ENCODE peak calls at places on chromosome 15, in five cellular contexts. O, Z, D, E and T are unnamed samples.

GRCh38 chr15:70291295-70291694 is 193.6 kb upstream of the TLE3 start:
- DNase-seq in O (no peak), Z (no peak), D (no peak), E (no peak), T (no peak)

GRCh38 chr15:64813075-64813474 is 12.4 kb downstream of the PIF1 start:
- DNase-seq in O (no peak), Z (no peak), D (peak; percentile 40), E (no peak), T (no peak)

GRCh38 chr15:72338617-72339321 is 18.8 kb upstream of the CELF6 start:
- DNase-seq in O (no peak), Z (no peak), D (no peak), E (no peak), T (no peak)

GRCh38 chr15:55403531-55403930 is 4.6 kb downstream of the CCPG1 start:
- DNase-seq in O (no peak), Z (no peak), D (no peak), E (peak; percentile 61), T (no peak)

GRCh38 chr15:89002281-89002761 is 85.9 kb upstream of the ABHD2 start:
- DNase-seq in O (no peak), Z (peak; percentile 49), D (peak; percentile 45), E (no peak), T (no peak)

GRCh38 chr15:43193710-43194109 is 8.5 kb downstream of the CCNDBP1 start:
- DNase-seq in O (no peak), Z (no peak), D (no peak), E (no peak), T (no peak)

GRCh38 chr15:88161636-88162035 is 94.9 kb downstream of the NTRK3 start:
- DNase-seq in O (no peak), Z (no peak), D (no peak), E (no peak), T (no peak)

GRCh38 chr15:39474657-39475056 is 106.2 kb upstream of the THBS1 start:
- DNase-seq in O (no peak), Z (no peak), D (no peak), E (no peak), T (no peak)

GRCh38 chr15:89494941-89495637 is 1.3 kb downstream of the RHCG start:
- DNase-seq in O (peak; percentile 54), Z (peak; percentile 69), D (no peak), E (peak; percentile 23), T (no peak)

GRCh38 chr15:49645937-49646336 is 25.1 kb downstream of the DTWD1 start:
- DNase-seq in O (no peak), Z (no peak), D (no peak), E (no peak), T (no peak)

GRCh38 chr15:89662893-89663673 is 7.8 kb upstream of the KIF7 start:
- DNase-seq in O (no peak), Z (no peak), D (peak; percentile 57), E (no peak), T (peak; percentile 92)

GRCh38 chr15:38853608-38854007 is 289.0 kb upstream of the RASGRP1 start:
- DNase-seq in O (peak; percentile 63), Z (no peak), D (no peak), E (peak; percentile 11), T (no peak)

GRCh38 chr15:69434679-69435078 is 17.9 kb upstream of the RPLP1 start:
- DNase-seq in O (no peak), Z (no peak), D (no peak), E (no peak), T (no peak)

GRCh38 chr15:92012368-92012629 is 158.8 kb downstream of the SLCO3A1 start:
- DNase-seq in O (no peak), Z (no peak), D (no peak), E (no peak), T (no peak)

GRCh38 chr15:60648928-60649679 is 170.2 kb upstream of the ICE2 start:
- DNase-seq in O (no peak), Z (no peak), D (no peak), E (no peak), T (no peak)

GRCh38 chr15:69979269-69979668 is 118.4 kb downstream of the TLE3 start:
- DNase-seq in O (peak; percentile 34), Z (no peak), D (no peak), E (peak; percentile 80), T (no peak)

GRCh38 chr15:77634266-77634962 is 1.7 kb upstream of the LINGO1 start:
- DNase-seq in O (peak; percentile 91), Z (no peak), D (peak; percentile 56), E (peak; percentile 54), T (peak; percentile 71)

GRCh38 chr15:25224396-25224795 is 214.4 kb downstream of the UBE3A start:
- DNase-seq in O (no peak), Z (no peak), D (no peak), E (no peak), T (no peak)

GRCh38 chr15:88476635-88477038 is 9.1 kb downstream of the MRPS11 start:
- DNase-seq in O (peak; percentile 68), Z (peak; percentile 55), D (peak; percentile 33), E (peak; percentile 63), T (no peak)

GRCh38 chr15:45225506-45226273 is 26.3 kb upstream of the SLC28A2 start:
- DNase-seq in O (peak; percentile 13), Z (no peak), D (no peak), E (peak; percentile 21), T (no peak)

GRCh38 chr15:69997701-69998273 is 99.9 kb downstream of the TLE3 start:
- DNase-seq in O (no peak), Z (no peak), D (peak; percentile 21), E (peak; percentile 50), T (peak; percentile 66)

GRCh38 chr15:75693501-75694240 is 19.0 kb downstream of the CSPG4 start:
- DNase-seq in O (no peak), Z (no peak), D (no peak), E (no peak), T (no peak)

GRCh38 chr15:32844118-32844711 is 126.4 kb downstream of the GREM1 start:
- DNase-seq in O (peak; percentile 27), Z (no peak), D (no peak), E (peak; percentile 61), T (no peak)

GRCh38 chr15:84914351-84914750 is 29.9 kb downstream of the SLC28A1 start:
- DNase-seq in O (no peak), Z (no peak), D (no peak), E (no peak), T (no peak)

GRCh38 chr15:91109885-91110284 is 9.8 kb downstream of the SV2B start:
- DNase-seq in O (no peak), Z (no peak), D (no peak), E (no peak), T (no peak)

GRCh38 chr15:45670061-45670460 is 35.2 kb downstream of the SQOR start:
- DNase-seq in O (no peak), Z (no peak), D (no peak), E (no peak), T (no peak)

GRCh38 chr15:55630921-55631320 is 42.8 kb upstream of the PYGO1 start:
- DNase-seq in O (no peak), Z (no peak), D (no peak), E (no peak), T (no peak)

DNA sequence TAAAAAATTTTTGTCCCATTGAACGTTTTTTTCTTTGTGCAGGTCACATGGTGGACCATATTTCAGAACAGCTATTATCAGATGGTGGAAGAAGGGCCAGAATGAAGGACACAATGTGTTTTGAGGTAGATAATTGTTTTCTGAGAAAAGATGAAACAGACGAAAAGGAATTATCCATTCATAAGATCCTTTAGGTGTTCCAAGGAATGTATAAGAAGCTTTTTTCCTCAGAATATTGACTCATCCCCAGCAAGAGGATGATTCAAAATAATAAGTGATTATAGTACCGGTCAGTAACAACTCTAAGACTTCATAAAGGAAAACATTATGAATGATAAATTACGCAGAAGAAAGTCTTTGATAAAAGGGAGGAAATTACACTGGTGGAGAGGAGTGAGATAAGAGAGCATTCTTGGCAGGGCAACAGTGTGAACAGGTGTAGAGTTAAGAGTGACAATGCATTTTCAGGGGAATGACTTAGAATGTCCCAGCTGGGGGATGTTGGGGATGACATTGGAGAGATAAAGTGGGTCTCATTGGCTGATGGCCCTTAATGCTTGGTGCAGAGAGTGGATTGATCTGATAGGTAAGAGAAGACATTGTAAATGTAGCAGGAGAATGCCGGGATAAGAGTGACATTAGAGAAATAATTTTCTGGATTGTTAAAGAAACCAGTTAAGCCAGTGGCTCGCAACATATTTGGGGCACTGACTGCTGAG is 27.0 kb upstream of the AQP9 start:
- DNase-seq in O (no peak), Z (no peak), D (no peak), E (no peak), T (no peak)
- H3K27ac ChIP-seq in O (no peak overlapping the region), Z (no peak overlapping the region), D (no peak overlapping the region), E (no peak overlapping the region), T (no peak overlapping the region)

DNA sequence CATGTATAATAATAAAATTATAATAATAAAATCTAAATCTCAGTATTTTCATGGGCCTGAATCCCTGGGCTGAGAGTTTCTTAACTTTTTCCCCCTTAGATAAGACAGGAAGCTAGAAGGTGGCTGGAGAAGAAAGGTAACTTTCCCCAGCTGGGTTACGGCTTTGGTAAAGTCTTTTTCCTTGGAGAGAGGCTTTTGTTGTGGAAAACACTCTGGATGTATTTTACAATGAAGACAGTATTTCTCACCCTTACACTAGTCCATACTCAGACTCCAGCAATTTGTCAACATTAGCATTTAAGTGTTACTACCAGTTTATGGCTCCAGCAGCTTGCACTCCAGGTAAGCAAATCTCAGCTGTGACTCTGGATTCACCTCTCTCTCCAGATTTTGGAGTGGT is 34.9 kb downstream of the APH1B start:
- DNase-seq in O (no peak), Z (no peak), D (no peak), E (no peak), T (no peak)
- TF ChIP-seq CTCF in O (no peak), Z (no peak), D (no peak), E (no peak), T (no peak)

GRCh38 chr15:68301300-68301699 is 23.8 kb downstream of the FEM1B start:
- DNase-seq in O (no peak), Z (no peak), D (peak; percentile 1), E (no peak), T (no peak)

GRCh38 chr15:68300115-68300940 is 22.8 kb downstream of the FEM1B start:
- DNase-seq in O (no peak), Z (no peak), D (peak; percentile 2), E (no peak), T (peak; percentile 44)

GRCh38 chr15:68298336-68298735 is 20.8 kb downstream of the FEM1B start:
- DNase-seq in O (no peak), Z (no peak), D (peak; percentile 0), E (no peak), T (peak; percentile 22)

GRCh38 chr15:68299436-68299835 is 21.9 kb downstream of the FEM1B start:
- DNase-seq in O (no peak), Z (no peak), D (peak; percentile 4), E (no peak), T (no peak)

GRCh38 chr15:68298882-68299381 is 21.4 kb downstream of the FEM1B start:
- DNase-seq in O (no peak), Z (no peak), D (peak; percentile 19), E (peak; percentile 81), T (peak; percentile 31)
- H3K27ac ChIP-seq in O (no peak overlapping the region), Z (peak overlapping the region; percentile 42), D (peak overlapping the region; percentile 38), E (peak overlapping the region; percentile 46), T (peak overlapping the region; percentile 35)

DNA sequence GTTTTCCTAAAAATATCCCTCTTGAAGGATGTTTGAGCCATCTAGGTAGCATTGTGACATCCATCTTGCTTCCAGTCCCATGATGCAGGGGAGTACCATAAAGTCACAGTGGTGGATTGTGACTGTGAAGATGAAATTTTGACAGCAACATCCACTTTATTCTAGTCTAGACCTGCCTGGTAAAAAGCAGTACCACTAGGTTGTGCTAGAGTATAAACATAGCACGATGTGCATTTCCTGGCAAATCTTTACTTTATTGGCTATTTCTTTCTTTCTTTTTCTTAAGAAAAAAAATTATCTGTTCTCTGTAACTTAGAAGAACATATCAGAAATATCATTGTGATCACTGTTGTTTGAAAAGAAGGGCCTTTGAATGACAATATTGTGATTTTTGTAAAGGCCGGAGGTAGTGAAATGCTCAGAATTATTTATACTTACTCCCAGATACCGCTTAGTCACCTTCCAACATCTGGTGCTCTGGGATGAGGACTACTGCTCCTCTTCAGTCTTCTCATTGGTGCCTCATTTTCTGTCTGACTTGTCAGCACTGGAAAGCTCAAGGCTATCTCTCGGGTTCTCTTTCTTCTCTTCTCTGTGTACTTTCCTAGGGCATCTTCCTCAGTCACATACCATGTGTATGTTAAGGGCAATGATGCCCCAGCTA is 35.6 kb downstream of the AGBL1 start:
- DNase-seq in O (no peak), Z (no peak), D (no peak), E (no peak), T (no peak)
- TF ChIP-seq CTCF in O (peak; percentile 33), Z (no peak), D (peak; percentile 25), E (peak; percentile 56), T (no peak)